ENCODE peak calls at places on chromosomes 11 and 22, in six cellular contexts. X is HepG2, N is WTC11, P is A549, U is H1, S is K562. G is an unnamed sample.

GRCh38 chr11:72712168-72712721 is 38.0 kb upstream of the PDE2A start:
- DNase-seq in X (no peak), N (no peak), P (no peak), U (no peak), S (no peak), G (no peak)

GRCh38 chr22:31753005-31753633 is 700 bp upstream of the DEPDC5 start:
- DNase-seq in X (peak), N (peak), P (peak), U (peak), S (peak), G (no peak)

GRCh38 chr22:29994027-29994715 is 86.1 kb upstream of the HORMAD2 start:
- DNase-seq in X (peak), N (no peak), P (peak), U (no peak), S (no peak), G (peak)

GRCh38 chr11:110463153-110463552 is 33.4 kb downstream of the FDX1 start:
- DNase-seq in X (no peak), N (peak), P (peak), U (peak), S (peak), G (peak)

GRCh38 chr11:34380696-34381095 is 22.9 kb upstream of the ABTB2 start:
- DNase-seq in X (peak), N (no peak), P (peak), U (no peak), S (no peak), G (no peak)

GRCh38 chr11:73236879-73237278 is 18.8 kb downstream of the P2RY2 start:
- DNase-seq in X (peak), N (peak), P (peak), U (peak), S (peak), G (peak)

GRCh38 chr22:45644714-45645113 is 26.9 kb upstream of the ATXN10 start:
- DNase-seq in X (no peak), N (no peak), P (no peak), U (no peak), S (no peak), G (no peak)

GRCh38 chr11:10567466-10567865 is 999 bp downstream of the LYVE1 start:
- DNase-seq in X (no peak), N (no peak), P (no peak), U (no peak), S (no peak), G (no peak)

GRCh38 chr11:111330234-111330893 is 32.0 kb downstream of the POU2AF3 start:
- DNase-seq in X (peak), N (no peak), P (no peak), U (no peak), S (no peak), G (no peak)

GRCh38 chr11:61131998-61132555 is 29.1 kb downstream of the VPS37C start:
- DNase-seq in X (no peak), N (no peak), P (no peak), U (no peak), S (no peak), G (no peak)

GRCh38 chr11:23555085-23555484 is 694.8 kb upstream of the CCDC179 start:
- DNase-seq in X (no peak), N (no peak), P (no peak), U (no peak), S (no peak), G (peak)

GRCh38 chr22:50698546-50698945 is 25.9 kb downstream of the SHANK3 start:
- DNase-seq in X (no peak), N (peak), P (no peak), U (no peak), S (no peak), G (no peak)

GRCh38 chr11:44365616-44366015 is 55.7 kb upstream of the ALX4 start:
- DNase-seq in X (no peak), N (no peak), P (no peak), U (no peak), S (no peak), G (no peak)

GRCh38 chr11:66151273-66151672 is 81.2 kb downstream of the PACS1 start:
- DNase-seq in X (no peak), N (no peak), P (no peak), U (no peak), S (no peak), G (no peak)

GRCh38 chr11:113201055-113201818 is 113.1 kb upstream of the TTC12 start:
- DNase-seq in X (no peak), N (peak), P (no peak), U (no peak), S (no peak), G (no peak)

GRCh38 chr22:37932401-37932800 is 21.0 kb downstream of the C22orf23 start:
- DNase-seq in X (no peak), N (no peak), P (no peak), U (no peak), S (no peak), G (no peak)

GRCh38 chr11:8087185-8087584 is 6.2 kb downstream of the TUB start:
- DNase-seq in X (no peak), N (peak), P (peak), U (no peak), S (peak), G (no peak)

GRCh38 chr22:43956805-43957463 is 1.7 kb downstream of the SAMM50 start:
- DNase-seq in X (peak), N (no peak), P (no peak), U (no peak), S (no peak), G (peak)

GRCh38 chr11:117175781-117176180 is 2.8 kb upstream of the SIDT2 start:
- DNase-seq in X (no peak), N (no peak), P (no peak), U (no peak), S (no peak), G (no peak)

GRCh38 chr11:97072420-97072819 is 682.6 kb downstream of the JRKL start:
- DNase-seq in X (no peak), N (no peak), P (no peak), U (no peak), S (no peak), G (no peak)

GRCh38 chr11:61917357-61918109 is at the start of gene RAB3IL1:
- DNase-seq in X (no peak), N (peak), P (peak), U (peak), S (peak), G (peak)

GRCh38 chr11:122020902-122021301 is 95.1 kb downstream of the BLID start:
- DNase-seq in X (no peak), N (no peak), P (peak), U (no peak), S (no peak), G (peak)

GRCh38 chr22:50329236-50329635 is 2.4 kb upstream of the DENND6B start:
- DNase-seq in X (no peak), N (no peak), P (no peak), U (no peak), S (no peak), G (no peak)

GRCh38 chr11:16813141-16813540 is 74.7 kb downstream of the C11orf58 start:
- DNase-seq in X (no peak), N (no peak), P (no peak), U (no peak), S (no peak), G (no peak)

GRCh38 chr11:65606876-65607613 is 7.0 kb downstream of the MAP3K11 start:
- DNase-seq in X (no peak), N (peak), P (peak), U (peak), S (peak), G (peak)

GRCh38 chr11:72015511-72016061 is 16.9 kb downstream of the IL18BP start:
- DNase-seq in X (peak), N (peak), P (peak), U (no peak), S (peak), G (no peak)

GRCh38 chr22:22219140-22219996 is 25.2 kb upstream of the VPREB1 start:
- DNase-seq in X (no peak), N (no peak), P (no peak), U (no peak), S (no peak), G (no peak)

GRCh38 chr11:3380706-3381570 is 2.0 kb upstream of the ZNF195 start:
- DNase-seq in X (no peak), N (peak), P (no peak), U (peak), S (peak), G (no peak)

GRCh38 chr11:96426356-96427103 is 36.7 kb downstream of the JRKL start:
- DNase-seq in X (peak), N (no peak), P (peak), U (no peak), S (peak), G (peak)

GRCh38 chr22:20783844-20784723 is 10.2 kb downstream of the SERPIND1 start:
- DNase-seq in X (peak), N (peak), P (peak), U (peak), S (peak), G (peak)

DNA sequence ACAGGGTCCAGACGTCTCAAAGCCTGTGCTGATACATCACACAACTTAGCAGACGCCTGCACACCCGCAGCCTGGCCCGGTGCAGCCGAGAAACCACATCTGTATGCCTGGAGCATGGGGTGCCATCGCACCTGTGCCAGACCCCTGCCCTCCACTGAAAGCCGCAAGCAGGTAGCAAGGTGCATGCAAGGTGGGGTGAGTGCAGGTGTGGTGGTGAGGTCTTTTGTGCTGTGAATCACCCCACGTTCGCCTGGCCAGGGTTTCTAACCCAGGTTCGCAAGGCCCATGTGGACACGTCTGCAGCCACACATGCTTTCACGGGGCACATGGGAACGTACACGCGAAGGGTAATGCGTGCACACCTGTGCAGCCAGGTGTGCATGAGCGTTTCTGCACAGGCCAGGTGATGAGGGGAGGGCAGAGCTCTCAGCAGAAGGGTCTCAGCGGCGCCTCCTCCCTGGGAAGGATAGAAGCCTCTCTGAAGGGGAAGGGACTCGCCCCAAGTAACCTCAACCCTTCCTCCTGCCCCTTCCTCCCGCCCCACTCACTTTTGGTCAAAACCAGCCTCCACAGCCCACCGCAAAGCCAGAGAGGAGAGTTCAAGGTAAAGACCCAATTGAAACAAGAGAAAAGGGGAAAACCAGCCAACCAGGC is 19.5 kb downstream of the CBX7 start:
- DNase-seq in X (no peak), N (no peak), P (no peak), U (no peak), S (no peak), G (no peak)
- TF ChIP-seq JUN in X (no peak), N (no peak), P (no peak), U (no peak), S (no peak), G (no peak)

DNA sequence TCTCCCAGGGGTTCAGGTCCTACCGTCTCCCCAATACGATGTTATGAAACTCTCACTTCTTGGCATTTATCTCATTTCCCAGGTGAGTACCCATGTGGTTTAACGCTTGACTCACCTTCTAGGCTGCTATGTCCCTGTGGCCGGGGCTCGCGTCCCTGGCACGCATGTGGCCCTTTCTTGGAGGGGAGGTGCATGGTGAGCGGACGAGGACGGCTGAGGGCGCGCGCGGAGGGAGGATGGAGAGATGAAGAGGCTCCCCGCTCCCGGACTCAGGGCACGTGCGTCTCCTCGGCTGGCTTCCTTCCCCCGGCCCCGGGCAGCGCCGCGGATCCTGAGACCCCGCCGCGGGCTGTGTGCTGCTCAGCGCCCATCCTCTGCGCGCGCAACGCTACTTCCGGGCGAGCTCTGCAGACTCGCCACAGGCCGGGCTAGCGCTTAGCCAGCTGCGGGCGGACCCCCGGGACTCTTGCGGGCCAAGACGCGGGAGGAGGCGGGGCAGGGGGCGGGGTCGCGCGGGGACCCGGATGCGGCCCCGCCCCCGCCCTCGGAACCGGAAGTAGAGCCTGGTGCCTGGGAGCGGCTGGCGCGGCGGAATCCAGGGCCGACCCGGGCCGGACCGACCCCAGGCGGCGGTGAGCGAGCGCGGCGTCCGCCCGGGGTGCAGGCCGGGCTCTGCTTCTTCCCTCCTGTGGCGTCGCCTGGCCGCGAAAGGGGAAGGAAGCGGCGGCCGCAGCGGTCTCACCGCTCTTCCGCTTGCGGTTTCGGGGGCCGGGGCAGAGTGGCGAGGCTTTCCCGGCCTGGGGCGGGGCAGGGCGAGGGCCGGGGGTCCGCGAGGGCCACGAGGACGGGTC is at the start of gene CTTN:
- DNase-seq in X (peak), N (peak), P (peak), U (peak), S (peak), G (peak)
- TF ChIP-seq JUN in X (no peak), N (peak), P (peak), U (no peak), S (no peak), G (no peak)

DNA sequence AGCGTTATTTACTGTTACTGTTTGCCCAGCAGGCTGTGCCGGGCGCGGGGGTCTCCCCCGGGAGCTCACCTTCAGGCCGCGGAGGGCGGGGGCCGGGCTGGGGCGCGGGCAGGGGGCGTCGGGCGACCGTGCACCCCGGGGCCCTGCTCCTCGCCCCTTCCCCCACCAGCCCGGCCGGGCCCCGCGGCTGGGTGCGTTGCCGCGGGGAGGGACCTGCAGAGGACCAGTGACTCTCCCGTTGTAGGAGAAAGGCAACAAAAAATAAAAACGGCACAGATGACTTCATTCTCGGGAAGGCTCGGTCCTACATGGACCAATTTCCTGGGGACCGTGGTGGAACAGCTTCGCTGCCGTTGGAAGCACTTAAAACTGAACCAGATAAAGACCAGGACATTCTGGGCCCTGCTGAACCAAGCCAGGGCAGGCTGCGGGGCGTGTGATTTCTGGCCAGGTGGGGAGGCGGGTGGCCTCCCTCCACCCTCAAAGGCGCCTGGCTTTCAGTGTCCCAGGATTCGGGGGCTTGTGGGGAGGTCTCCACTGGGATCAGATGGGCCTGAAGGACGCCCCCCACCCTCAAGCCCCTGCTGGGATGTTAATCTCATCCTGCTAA is 57.3 kb downstream of the IGLL1 start:
- DNase-seq in X (peak), N (no peak), P (no peak), U (no peak), S (peak), G (peak)
- TF ChIP-seq JUN in X (no peak), N (no peak), P (no peak), U (no peak), S (no peak), G (no peak)

GRCh38 chr11:63745304-63746170 is 23.0 kb downstream of the ZFTA start:
- DNase-seq in X (no peak), N (no peak), P (no peak), U (no peak), S (peak), G (peak)

GRCh38 chr11:63749624-63750023 is 19.0 kb downstream of the ZFTA start:
- DNase-seq in X (no peak), N (no peak), P (no peak), U (no peak), S (no peak), G (no peak)

DNA sequence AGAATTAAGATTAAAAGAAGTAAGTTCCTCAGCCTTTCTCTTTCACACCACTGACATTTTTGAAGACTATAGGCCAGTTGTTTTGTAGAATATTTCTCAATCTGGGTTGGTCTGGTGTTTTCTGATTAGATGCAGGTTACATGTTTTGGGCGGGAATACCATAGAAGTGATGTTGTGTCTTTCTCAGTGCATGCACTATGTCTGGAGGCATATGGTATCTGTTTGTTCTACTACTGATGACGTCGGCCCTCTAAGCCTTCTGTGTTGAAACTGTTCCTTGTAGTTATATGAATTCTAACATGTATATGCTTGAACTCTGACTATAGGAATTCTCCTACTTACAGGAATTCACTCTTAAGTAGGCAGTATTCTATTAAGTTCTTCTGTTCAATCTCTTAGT is 21.6 kb downstream of the ZFTA start:
- DNase-seq in X (no peak), N (no peak), P (no peak), U (no peak), S (peak), G (no peak)
- TF ChIP-seq JUN in X (no peak), N (no peak), P (no peak), U (no peak), S (no peak), G (no peak)